ENCODE peak calls at places on chromosome 15, in ten cellular contexts. M, N, F, K, E, Q, S, O, A and Y are unnamed samples.

GRCh38 chr15:95492388-95493070 is 838.0 kb upstream of the NR2F2 start:
- DNase-seq in M (no peak), N (no peak), F (no peak), K (no peak), E (no peak), Q (no peak), S (no peak), O (no peak), A (no peak), Y (no peak)

GRCh38 chr15:71325461-71325860 is 210.2 kb downstream of the THSD4 start:
- DNase-seq in M (no peak), N (no peak), F (peak; percentile 55), K (no peak), E (no peak), Q (no peak), S (no peak), O (no peak), A (peak; percentile 66), Y (no peak)

GRCh38 chr15:81293728-81294500 is 30.0 kb downstream of the STARD5 start:
- DNase-seq in M (no peak), N (peak; percentile 65), F (no peak), K (no peak), E (peak; percentile 89), Q (no peak), S (no peak), O (no peak), A (no peak), Y (no peak)

GRCh38 chr15:41950127-41950483 is 22.3 kb downstream of the EHD4 start:
- DNase-seq in M (no peak), N (no peak), F (no peak), K (no peak), E (no peak), Q (no peak), S (no peak), O (no peak), A (no peak), Y (no peak)

GRCh38 chr15:24761704-24762302 is 86.2 kb downstream of the NPAP1 start:
- DNase-seq in M (no peak), N (no peak), F (peak; percentile 19), K (no peak), E (no peak), Q (no peak), S (no peak), O (no peak), A (peak; percentile 29), Y (no peak)

GRCh38 chr15:86620636-86621349 is 541.1 kb downstream of the AGBL1 start:
- DNase-seq in M (no peak), N (no peak), F (no peak), K (no peak), E (no peak), Q (no peak), S (no peak), O (no peak), A (no peak), Y (peak; percentile 34)

GRCh38 chr15:82060817-82061216 is 15.0 kb upstream of the MEX3B start:
- DNase-seq in M (no peak), N (no peak), F (no peak), K (no peak), E (no peak), Q (no peak), S (no peak), O (no peak), A (no peak), Y (no peak)

GRCh38 chr15:67335534-67336222 is 81.1 kb downstream of the IQCH start:
- DNase-seq in M (no peak), N (no peak), F (no peak), K (no peak), E (no peak), Q (no peak), S (no peak), O (no peak), A (no peak), Y (no peak)

GRCh38 chr15:71182522-71182921 is 67.3 kb downstream of the THSD4 start:
- DNase-seq in M (no peak), N (no peak), F (no peak), K (no peak), E (no peak), Q (no peak), S (no peak), O (no peak), A (no peak), Y (no peak)

GRCh38 chr15:87816016-87816415 is 440.5 kb downstream of the NTRK3 start:
- DNase-seq in M (no peak), N (no peak), F (peak; percentile 29), K (no peak), E (no peak), Q (no peak), S (no peak), O (no peak), A (no peak), Y (no peak)

GRCh38 chr15:74857082-74857655 is 14.2 kb upstream of the ULK3 start:
- DNase-seq in M (no peak), N (peak; percentile 70), F (no peak), K (no peak), E (no peak), Q (no peak), S (no peak), O (no peak), A (no peak), Y (no peak)
- H3K4me3 ChIP-seq in M (no peak overlapping the region), N (no peak overlapping the region), F (no peak overlapping the region), K (no peak overlapping the region), E (no peak overlapping the region), Q (no peak overlapping the region), S (no peak overlapping the region), O (no peak overlapping the region), A (no peak overlapping the region), Y (no peak overlapping the region)

GRCh38 chr15:85542488-85542887 is 162.1 kb downstream of the AKAP13 start:
- DNase-seq in M (no peak), N (no peak), F (no peak), K (no peak), E (no peak), Q (no peak), S (no peak), O (no peak), A (no peak), Y (no peak)

GRCh38 chr15:85542895-85543331 is 162.5 kb downstream of the AKAP13 start:
- DNase-seq in M (no peak), N (no peak), F (peak; percentile 43), K (no peak), E (no peak), Q (no peak), S (no peak), O (no peak), A (no peak), Y (no peak)

GRCh38 chr15:85541744-85542143 is 161.3 kb downstream of the AKAP13 start:
- DNase-seq in M (no peak), N (no peak), F (peak; percentile 37), K (no peak), E (peak; percentile 4), Q (no peak), S (no peak), O (no peak), A (peak; percentile 47), Y (no peak)

GRCh38 chr15:85545185-85545584 is 164.8 kb downstream of the AKAP13 start:
- DNase-seq in M (no peak), N (no peak), F (peak; percentile 33), K (no peak), E (no peak), Q (no peak), S (no peak), O (peak; percentile 19), A (peak; percentile 74), Y (no peak)

GRCh38 chr15:85543741-85544155 is 163.3 kb downstream of the AKAP13 start:
- DNase-seq in M (no peak), N (peak; percentile 89), F (no peak), K (peak; percentile 80), E (peak; percentile 52), Q (peak; percentile 77), S (no peak), O (no peak), A (no peak), Y (no peak)
- H3K4me3 ChIP-seq in M (peak overlapping the region; percentile 28), N (peak overlapping the region; percentile 17), F (no peak overlapping the region), K (peak overlapping the region; percentile 1), E (no peak overlapping the region), Q (no peak overlapping the region), S (no peak overlapping the region), O (no peak overlapping the region), A (no peak overlapping the region), Y (no peak overlapping the region)

DNA sequence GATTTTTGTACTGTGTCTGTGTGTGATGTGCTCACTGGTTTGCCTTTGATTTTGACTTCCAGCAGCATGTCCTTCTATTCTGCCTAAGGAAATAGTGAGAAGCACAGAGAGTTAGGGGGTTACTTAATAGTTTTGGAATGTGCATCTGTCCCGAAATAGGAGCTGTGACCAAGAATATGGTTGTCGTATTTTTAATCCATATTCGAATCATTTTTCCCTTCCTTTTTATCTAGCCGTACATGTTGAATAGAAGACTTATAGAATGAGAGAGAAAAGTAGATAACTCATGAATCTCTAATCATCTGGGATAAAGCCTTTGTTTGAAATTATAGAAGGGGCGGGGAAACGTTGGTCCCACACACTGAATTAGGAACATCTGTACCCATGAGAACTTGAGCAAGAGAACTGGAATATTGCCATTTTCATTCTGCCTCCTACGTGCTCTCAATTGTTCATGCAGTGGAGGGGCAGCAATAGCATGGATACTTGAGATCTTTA is 23.6 kb downstream of the CRTC3 start:
- DNase-seq in M (no peak), N (no peak), F (peak; percentile 91), K (no peak), E (no peak), Q (no peak), S (no peak), O (peak; percentile 91), A (peak; percentile 78), Y (no peak)
- H3K4me3 ChIP-seq in M (peak overlapping the region; percentile 29), N (no peak overlapping the region), F (no peak overlapping the region), K (no peak overlapping the region), E (no peak overlapping the region), Q (no peak overlapping the region), S (no peak overlapping the region), O (no peak overlapping the region), A (no peak overlapping the region), Y (no peak overlapping the region)

GRCh38 chr15:69955240-69955894 is 142.3 kb downstream of the TLE3 start:
- DNase-seq in M (no peak), N (no peak), F (no peak), K (no peak), E (no peak), Q (no peak), S (no peak), O (no peak), A (no peak), Y (no peak)
- H3K4me3 ChIP-seq in M (no peak overlapping the region), N (no peak overlapping the region), F (no peak overlapping the region), K (no peak overlapping the region), E (no peak overlapping the region), Q (no peak overlapping the region), S (no peak overlapping the region), O (no peak overlapping the region), A (no peak overlapping the region), Y (no peak overlapping the region)

GRCh38 chr15:60390231-60390630 is 7.6 kb downstream of the ANXA2 start:
- DNase-seq in M (no peak), N (no peak), F (no peak), K (no peak), E (no peak), Q (no peak), S (no peak), O (no peak), A (peak; percentile 14), Y (no peak)
- H3K4me3 ChIP-seq in M (peak overlapping the region; percentile 55), N (no peak overlapping the region), F (no peak overlapping the region), K (no peak overlapping the region), E (no peak overlapping the region), Q (no peak overlapping the region), S (no peak overlapping the region), O (peak overlapping the region; percentile 28), A (no peak overlapping the region), Y (no peak overlapping the region)